ENCODE peak calls at places on chromosomes 7 and 10, in six cellular contexts. O is neural progenitor cell, F is PC-3, Z is endodermal cell, J is fibroblast of lung, C is HepG2. V is an unnamed sample.

GRCh38 chr7:1290262-1291039 is 57.8 kb downstream of the UNCX start:
- DNase-seq in C (no peak), J (peak), O (peak), F (peak), Z (peak), V (no peak)

GRCh38 chr7:54545241-54545563 is 3.0 kb downstream of the VSTM2A start:
- DNase-seq in O (no peak), J (no peak), C (no peak), F (no peak), Z (no peak), V (no peak)

GRCh38 chr10:93357680-93358079 is 124.5 kb downstream of the MYOF start:
- DNase-seq in O (peak), C (peak), F (peak), J (peak), Z (peak), V (no peak)

GRCh38 chr10:91709394-91709798 is 76.5 kb upstream of the PPP1R3C start:
- DNase-seq in O (no peak), J (peak), Z (no peak), C (no peak), F (peak), V (no peak)

GRCh38 chr7:47766151-47766550 is 182.1 kb downstream of the PKD1L1 start:
- DNase-seq in Z (no peak), J (no peak), F (no peak), C (no peak), O (no peak), V (no peak)

GRCh38 chr7:107528461-107528860 is 35.3 kb downstream of the COG5 start:
- DNase-seq in F (peak), O (no peak), C (peak), J (peak), Z (no peak), V (no peak)

GRCh38 chr10:15461353-15462108 is 90.4 kb upstream of the FAM171A1 start:
- DNase-seq in J (peak), O (no peak), Z (no peak), F (peak), C (no peak), V (peak)

GRCh38 chr10:112333452-112333851 is 40.5 kb upstream of the ACSL5 start:
- DNase-seq in J (no peak), Z (no peak), O (no peak), F (no peak), C (no peak), V (peak)

GRCh38 chr10:117663750-117664149 is 121.2 kb downstream of the EMX2 start:
- DNase-seq in C (peak), F (peak), O (no peak), J (peak), Z (no peak), V (no peak)

GRCh38 chr10:70381491-70382421 is 669 bp downstream of the LRRC20 start:
- DNase-seq in C (no peak), F (peak), O (peak), J (peak), Z (peak), V (peak)

GRCh38 chr10:115129752-115130151 is 36.6 kb downstream of the ATRNL1 start:
- DNase-seq in J (peak), O (peak), F (peak), Z (no peak), C (peak), V (no peak)

GRCh38 chr10:111077715-111078504 is 1.1 kb downstream of the ADRA2A start:
- DNase-seq in O (peak), C (no peak), J (no peak), Z (peak), F (no peak), V (peak)

GRCh38 chr10:34916368-34916767 is 101.3 kb upstream of the PARD3 start:
- DNase-seq in J (peak), Z (no peak), C (no peak), O (no peak), F (peak), V (no peak)

DNA sequence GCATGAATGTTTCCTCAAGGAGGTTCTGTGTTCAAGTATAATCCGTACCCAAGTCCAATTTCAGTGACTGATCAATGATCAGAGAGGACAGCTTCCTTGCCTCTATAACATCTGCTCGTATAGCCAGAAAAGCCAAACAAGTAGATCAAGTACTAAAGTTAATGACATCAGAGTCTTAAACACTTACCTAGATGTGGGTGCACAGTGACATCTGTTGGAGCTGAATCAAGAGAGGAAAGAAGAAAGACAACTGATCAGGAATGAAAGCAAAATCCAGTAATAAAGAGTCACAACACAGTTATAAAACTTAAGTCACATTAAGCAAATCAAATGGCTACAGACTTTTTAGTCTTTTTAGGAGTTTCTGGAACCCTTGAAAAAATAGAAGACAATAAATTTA is 236.5 kb downstream of the RELN start:
- DNase-seq in Z (no peak), C (no peak), F (peak), O (no peak), J (peak), V (no peak)
- TF ChIP-seq CTCF in Z (no peak), C (peak), F (peak), O (no peak), J (no peak), V (no peak)

GRCh38 chr10:103758294-103758681 is 97.1 kb downstream of the SH3PXD2A start:
- DNase-seq in Z (no peak), F (peak), O (no peak), C (peak), J (peak), V (no peak)
- H3K9ac ChIP-seq in Z (no peak), F (peak), O (no peak), C (no peak), J (no peak), V (peak)

DNA sequence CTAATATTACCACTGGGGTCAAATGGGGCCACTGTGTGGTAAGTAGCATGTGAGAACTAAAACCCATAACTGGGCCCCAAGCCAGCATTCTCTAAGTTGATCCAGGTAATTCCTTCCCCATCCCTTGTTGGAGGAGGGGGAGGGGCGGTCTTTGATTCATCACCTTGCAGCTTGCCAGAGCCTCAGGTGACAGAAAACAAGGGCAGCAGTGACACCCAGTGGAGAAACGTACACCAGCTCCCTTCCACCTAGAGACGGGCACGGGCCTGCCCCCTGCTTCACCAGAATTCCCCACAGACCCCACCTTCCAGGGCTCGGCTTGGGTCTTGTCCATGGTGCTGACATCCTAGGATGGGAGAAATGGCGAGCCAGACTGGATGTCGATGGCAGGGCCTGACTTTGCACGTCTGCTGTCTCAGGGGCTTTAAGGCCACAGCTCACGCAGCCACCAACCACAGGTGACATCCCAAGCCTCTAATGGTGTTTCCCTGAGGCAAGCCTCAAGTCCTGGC is 102.0 kb downstream of the STRA8 start:
- DNase-seq in J (peak), C (peak), Z (peak), F (peak), O (peak), V (peak)
- TF ChIP-seq CTCF in J (peak), C (peak), Z (peak), F (peak), O (peak), V (peak)

DNA sequence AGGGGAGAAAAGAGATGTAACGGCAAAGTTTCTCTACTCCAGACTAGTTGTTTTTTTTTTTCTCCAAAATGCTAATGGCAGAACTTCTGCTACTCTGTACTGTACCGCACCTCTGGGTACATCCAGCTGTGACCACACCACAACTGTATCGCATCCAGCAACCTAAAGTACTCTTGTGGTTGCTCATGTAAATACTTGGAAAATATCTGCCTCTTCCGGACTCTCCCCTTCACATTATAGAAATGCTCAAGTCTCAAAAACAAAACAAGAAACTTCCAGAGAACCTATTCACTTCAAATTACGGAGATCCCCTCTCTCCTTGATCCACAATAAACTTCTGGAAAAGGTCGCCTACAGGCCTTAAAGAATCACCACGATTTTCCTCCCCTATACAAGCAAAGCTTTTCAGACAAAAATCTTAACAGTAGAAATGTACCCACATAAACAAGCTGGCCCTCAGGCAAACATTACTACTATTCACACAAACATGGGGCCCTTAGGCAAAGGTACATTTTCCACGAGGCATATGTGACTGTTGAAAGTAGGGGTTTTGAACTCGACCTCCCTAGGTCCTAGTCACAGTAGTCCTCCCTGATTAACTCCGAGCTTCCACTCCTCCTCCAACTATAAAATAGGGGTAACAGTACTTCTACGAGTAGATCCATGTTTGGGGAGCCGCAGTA is 222.9 kb upstream of the MKLN1 start:
- DNase-seq in F (no peak), Z (no peak), J (peak), O (no peak), C (no peak), V (no peak)
- H3K9ac ChIP-seq in F (no peak), Z (no peak), J (peak), O (no peak), C (peak), V (peak)

GRCh38 chr7:15016315-15016667 is 113.7 kb upstream of the DGKB start:
- DNase-seq in C (no peak), O (no peak), F (no peak), J (no peak), Z (no peak), V (no peak)
- TF ChIP-seq CTCF in C (no peak), O (no peak), F (no peak), J (no peak), Z (peak), V (no peak)

GRCh38 chr7:18496336-18496700 is 769 bp downstream of the HDAC9 start:
- DNase-seq in F (no peak), O (no peak), Z (no peak), C (no peak), J (no peak), V (no peak)

GRCh38 chr7:18498327-18498726 is 2.8 kb downstream of the HDAC9 start:
- DNase-seq in C (no peak), F (no peak), Z (no peak), J (no peak), O (no peak), V (no peak)

GRCh38 chr7:18497082-18497481 is 1.5 kb downstream of the HDAC9 start:
- DNase-seq in Z (no peak), C (no peak), J (no peak), O (no peak), F (no peak), V (no peak)

GRCh38 chr7:18499407-18500197 is 4.1 kb downstream of the HDAC9 start:
- DNase-seq in C (no peak), F (peak), Z (no peak), O (no peak), J (no peak), V (no peak)

GRCh38 chr7:18497800-18498199 is 2.3 kb downstream of the HDAC9 start:
- DNase-seq in O (no peak), J (no peak), Z (no peak), F (no peak), C (no peak), V (no peak)
- H3K9ac ChIP-seq in O (no peak), J (no peak), Z (no peak), F (no peak), C (no peak), V (no peak)

V was measured in colonic mucosa.